ENCODE peak calls at places on chromosomes 3 and 15, in four cellular contexts. V is GM12878, L is hepatocyte, X is Panc1. Y is an unnamed sample. For H3K27me3, the result is how much of the 10 kb centered on the place peaks cover.

GRCh38 chr3:71101014-71101413 is 482.5 kb downstream of the FOXP1 start:
- DNase-seq in V (no peak), L (no peak), X (no peak), Y (peak)

GRCh38 chr15:86611392-86612040 is 531.8 kb downstream of the AGBL1 start:
- DNase-seq in V (no peak), L (peak), X (peak), Y (peak)

GRCh38 chr15:75224281-75224680 is 22.6 kb downstream of the C15orf39 start:
- DNase-seq in V (no peak), L (no peak), X (no peak), Y (no peak)

GRCh38 chr3:39982665-39983357 is 173.4 kb downstream of the MYRIP start:
- DNase-seq in V (no peak), L (no peak), X (no peak), Y (no peak)

GRCh38 chr15:70056091-70056680 is 41.5 kb downstream of the TLE3 start:
- DNase-seq in V (no peak), L (no peak), X (no peak), Y (no peak)

GRCh38 chr3:133989931-133990702 is 39.6 kb downstream of the SLCO2A1 start:
- DNase-seq in V (no peak), L (no peak), X (no peak), Y (no peak)

GRCh38 chr3:79968418-79968817 is 200.6 kb upstream of the ROBO1 start:
- DNase-seq in V (no peak), L (no peak), X (no peak), Y (no peak)

GRCh38 chr3:52088445-52089367 is 32.3 kb upstream of the DUSP7 start:
- DNase-seq in V (no peak), L (peak), X (no peak), Y (no peak)

GRCh38 chr15:40894689-40895308 is 549 bp downstream of the VPS18 start:
- DNase-seq in V (no peak), L (peak), X (no peak), Y (peak)

GRCh38 chr3:21859124-21859781 is 108.2 kb upstream of the ZNF385D start:
- DNase-seq in V (no peak), L (no peak), X (no peak), Y (no peak)

GRCh38 chr3:169637731-169638130 is 25.8 kb downstream of the MECOM start:
- DNase-seq in V (no peak), L (no peak), X (no peak), Y (no peak)

GRCh38 chr3:57006048-57006709 is 54.3 kb upstream of the SPATA12 start:
- DNase-seq in V (no peak), L (no peak), X (no peak), Y (no peak)

GRCh38 chr3:70277304-70277703 is 35.1 kb downstream of the MDFIC2 start:
- DNase-seq in V (no peak), L (peak), X (no peak), Y (no peak)

GRCh38 chr3:186418601-186419238 is 56.7 kb upstream of the DGKG start:
- DNase-seq in V (no peak), L (peak), X (no peak), Y (no peak)

GRCh38 chr3:167507954-167508353 is 34.1 kb upstream of the SERPINI2 start:
- DNase-seq in V (no peak), L (no peak), X (no peak), Y (no peak)

GRCh38 chr3:163468531-163469335 is 1609.6 kb downstream of the SI start:
- DNase-seq in V (no peak), L (no peak), X (no peak), Y (no peak)

GRCh38 chr3:157125101-157125500 is 34.8 kb downstream of the CCNL1 start:
- DNase-seq in V (no peak), L (no peak), X (no peak), Y (peak)

GRCh38 chr3:101319531-101319930 is 844 bp downstream of the IMPG2 start:
- DNase-seq in V (no peak), L (no peak), X (no peak), Y (no peak)

GRCh38 chr3:116337229-116337628 is 108.1 kb downstream of the LSAMP start:
- DNase-seq in V (no peak), L (no peak), X (no peak), Y (no peak)

GRCh38 chr3:127822166-127822835 is at the start of gene MGLL:
- DNase-seq in V (no peak), L (peak), X (no peak), Y (peak)

GRCh38 chr3:197430502-197430901 is 125.3 kb downstream of the BDH1 start:
- DNase-seq in V (no peak), L (no peak), X (no peak), Y (no peak)
- H3K27me3 ChIP-seq in V (under half), L (under half), X (under half), Y (under half)

GRCh38 chr15:49831206-49831965 is 210.5 kb downstream of the DTWD1 start:
- DNase-seq in V (no peak), L (peak), X (no peak), Y (peak)

GRCh38 chr15:49830411-49830810 is 209.6 kb downstream of the DTWD1 start:
- DNase-seq in V (no peak), L (no peak), X (no peak), Y (no peak)

GRCh38 chr15:49826640-49827281 is 205.9 kb downstream of the DTWD1 start:
- DNase-seq in V (no peak), L (no peak), X (no peak), Y (no peak)

GRCh38 chr15:49827311-49827710 is 206.5 kb downstream of the DTWD1 start:
- DNase-seq in V (no peak), L (no peak), X (no peak), Y (no peak)

DNA sequence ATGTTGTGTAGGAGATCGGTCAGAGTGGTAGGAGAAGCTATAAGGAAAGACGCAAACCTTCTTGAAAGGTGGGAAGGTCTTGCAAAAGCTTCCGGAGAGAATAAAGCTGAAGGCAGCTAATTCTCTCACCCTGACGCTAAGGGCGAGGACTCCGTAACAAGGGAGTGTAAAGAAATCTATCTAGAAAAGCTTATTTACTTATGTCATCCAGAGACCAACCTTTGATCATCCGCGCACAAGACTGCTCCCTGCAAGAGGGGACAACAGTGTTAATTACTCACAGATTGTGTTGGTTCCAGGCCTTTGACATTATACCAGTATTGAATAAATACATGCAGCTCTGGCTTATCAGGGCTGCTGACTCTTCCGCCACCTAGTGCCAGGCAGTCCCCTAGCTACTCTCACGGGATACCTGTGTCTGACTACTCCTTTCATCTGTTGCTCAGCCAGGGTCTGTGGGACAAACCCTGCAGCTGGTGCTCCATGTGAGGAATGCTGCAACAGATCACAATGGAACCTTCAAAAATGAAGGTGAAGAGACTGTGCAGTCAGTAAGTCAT is 211.7 kb downstream of the DTWD1 start:
- DNase-seq in V (no peak), L (peak), X (no peak), Y (no peak)
- TF ChIP-seq CTCF in V (peak), L (peak), X (peak), Y (peak)

GRCh38 chr3:14200276-14200675 is 21.7 kb downstream of the LSM3 start:
- DNase-seq in V (no peak), L (no peak), X (no peak), Y (no peak)
- H3K27ac ChIP-seq in V (no peak), L (no peak), X (no peak), Y (peak)

DNA sequence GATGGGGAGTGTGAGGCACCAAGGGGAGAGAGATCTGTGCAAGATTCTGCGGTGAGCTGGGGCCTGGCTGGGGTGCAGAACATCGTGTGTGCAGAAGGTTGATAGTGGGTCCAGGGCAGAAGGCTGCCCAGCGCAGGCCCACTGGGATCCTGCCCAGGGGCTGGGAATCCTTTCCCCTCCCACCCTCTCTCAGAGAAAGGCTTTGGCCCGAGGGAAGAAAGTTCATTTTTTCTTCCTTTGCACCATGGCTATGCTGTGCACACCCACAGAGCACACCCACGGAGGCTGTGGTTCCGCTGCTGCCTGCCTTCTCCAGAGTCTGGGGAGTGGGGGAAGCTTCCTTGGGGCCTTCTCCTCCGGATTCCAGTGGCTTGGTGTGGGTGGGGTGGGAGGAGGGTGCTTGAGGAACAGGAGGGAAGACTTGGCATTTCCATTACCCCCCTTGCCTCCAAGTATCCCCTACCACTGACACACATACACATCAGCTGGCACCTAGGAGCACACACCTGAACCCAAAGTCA is 7.0 kb upstream of the PRKCD start:
- DNase-seq in V (no peak), L (no peak), X (no peak), Y (no peak)
- H3K27me3 ChIP-seq in V (under half), L (under half), X (under half), Y (under half)

GRCh38 chr3:182682263-182683229 is 110.8 kb upstream of the ATP11B start:
- DNase-seq in V (peak), L (peak), X (no peak), Y (no peak)
- TF ChIP-seq CTCF in V (peak), L (peak), X (peak), Y (peak)

Y was measured in foreskin keratinocyte.